ENCODE peak calls at places on chromosomes 7 and 10, in eight cellular contexts. I is gastrocnemius medialis; E is esophagus squamous epithelium; O is CD4-positive, alpha-beta memory T cell; S is epithelial cell of prostate; B is HL-60; A is A673; N is thyroid gland. C is an unnamed sample.

GRCh38 chr10:42953684-42954674 is 122.9 kb upstream of the RET start:
- DNase-seq in I (no peak), E (no peak), O (no peak), S (no peak), B (no peak), A (no peak), N (no peak), C (no peak)

GRCh38 chr10:17506390-17506789 is 52.0 kb upstream of the ST8SIA6 start:
- DNase-seq in I (no peak), E (no peak), O (no peak), S (no peak), B (no peak), A (no peak), N (no peak), C (no peak)

GRCh38 chr10:49601857-49602256 is 8.3 kb upstream of the SLC18A3 start:
- DNase-seq in I (no peak), E (no peak), O (no peak), S (peak), B (no peak), A (no peak), N (no peak), C (no peak)

GRCh38 chr7:115816318-115816974 is 214.1 kb downstream of the TFEC start:
- DNase-seq in I (no peak), E (no peak), O (no peak), S (no peak), B (no peak), A (no peak), N (no peak), C (no peak)

GRCh38 chr7:122528879-122529481 is 169.9 kb downstream of the RNF133 start:
- DNase-seq in I (no peak), E (no peak), O (no peak), S (no peak), B (no peak), A (peak), N (no peak), C (no peak)

GRCh38 chr10:77580500-77580899 is 57.1 kb downstream of the KCNMA1 start:
- DNase-seq in I (no peak), E (no peak), O (no peak), S (no peak), B (no peak), A (no peak), N (no peak), C (no peak)

GRCh38 chr10:97887399-97887798 is 37.8 kb downstream of the GOLGA7B start:
- DNase-seq in I (no peak), E (no peak), O (no peak), S (no peak), B (no peak), A (no peak), N (no peak), C (no peak)

GRCh38 chr7:151093748-151094147 is 7.5 kb downstream of the AGAP3 start:
- DNase-seq in I (no peak), E (no peak), O (no peak), S (no peak), B (no peak), A (no peak), N (no peak), C (no peak)

GRCh38 chr10:120634629-120635028 is 177.6 kb downstream of the PLPP4 start:
- DNase-seq in I (no peak), E (no peak), O (no peak), S (no peak), B (no peak), A (peak), N (no peak), C (no peak)

GRCh38 chr10:108203905-108204527 is 1039.5 kb upstream of the SORCS1 start:
- DNase-seq in I (no peak), E (no peak), O (no peak), S (no peak), B (no peak), A (no peak), N (no peak), C (no peak)

GRCh38 chr10:43862756-43863155 is 214.1 kb upstream of the ZNF32 start:
- DNase-seq in I (no peak), E (no peak), O (no peak), S (no peak), B (no peak), A (no peak), N (no peak), C (no peak)

GRCh38 chr10:75001715-75002350 is 109.6 kb upstream of the SAMD8 start:
- DNase-seq in I (no peak), E (no peak), O (no peak), S (no peak), B (no peak), A (no peak), N (peak), C (no peak)

DNA sequence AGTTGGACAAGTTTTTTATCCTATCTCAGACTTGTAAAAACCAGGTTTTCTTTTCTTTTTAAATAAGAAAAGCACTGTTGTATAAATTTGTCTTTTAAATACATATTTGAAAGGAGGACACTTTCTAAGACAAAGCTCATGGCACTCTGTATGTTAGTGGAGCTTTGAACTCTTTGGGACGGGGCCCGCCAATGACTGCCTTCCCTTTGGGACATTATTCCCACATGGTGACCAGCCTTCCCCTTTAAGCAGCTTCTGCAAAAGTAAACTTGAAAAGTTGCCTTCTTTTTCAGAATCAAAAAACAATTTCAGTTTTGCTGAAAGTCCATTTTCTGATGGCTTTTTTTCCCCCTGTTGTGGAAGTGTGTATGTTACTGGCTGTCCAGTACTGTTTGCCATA is 1.8 kb downstream of the CUX1 start:
- DNase-seq in I (no peak), E (no peak), O (no peak), S (no peak), B (no peak), A (no peak), N (no peak), C (no peak)
- H3K27ac ChIP-seq in I (no peak), E (no peak), O (no peak), S (peak), B (no peak), A (no peak), N (no peak), C (peak)

GRCh38 chr10:7251696-7252465 is 159.0 kb downstream of the SFMBT2 start:
- DNase-seq in I (no peak), E (no peak), O (no peak), S (no peak), B (no peak), A (no peak), N (no peak), C (no peak)
- H3K27ac ChIP-seq in I (no peak), E (no peak), O (no peak), S (no peak), B (no peak), A (no peak), N (no peak), C (no peak)

GRCh38 chr7:99375070-99375807 is 709 bp downstream of the ARPC1B start:
- DNase-seq in I (peak), E (no peak), O (peak), S (no peak), B (no peak), A (peak), N (peak), C (peak)

GRCh38 chr7:99380823-99381663 is 6.5 kb downstream of the ARPC1B start:
- DNase-seq in I (no peak), E (peak), O (peak), S (no peak), B (no peak), A (no peak), N (peak), C (no peak)

GRCh38 chr7:99380032-99380822 is 5.7 kb downstream of the ARPC1B start:
- DNase-seq in I (peak), E (no peak), O (peak), S (no peak), B (peak), A (peak), N (no peak), C (no peak)

GRCh38 chr7:99381664-99382075 is 7.1 kb downstream of the ARPC1B start:
- DNase-seq in I (no peak), E (no peak), O (no peak), S (no peak), B (no peak), A (no peak), N (no peak), C (no peak)

GRCh38 chr7:99379043-99379577 is 4.6 kb downstream of the ARPC1B start:
- DNase-seq in I (peak), E (no peak), O (peak), S (no peak), B (peak), A (peak), N (peak), C (peak)
- H3K27ac ChIP-seq in I (peak), E (peak), O (peak), S (peak), B (peak), A (peak), N (peak), C (peak)

GRCh38 chr7:156560696-156561210 is 79.8 kb upstream of the RNF32 start:
- DNase-seq in I (no peak), E (no peak), O (no peak), S (no peak), B (no peak), A (no peak), N (no peak), C (no peak)
- H3K27ac ChIP-seq in I (no peak), E (no peak), O (no peak), S (no peak), B (no peak), A (no peak), N (no peak), C (no peak)

GRCh38 chr10:14587540-14588083 is 187.1 kb downstream of the FAM107B start:
- DNase-seq in I (no peak), E (no peak), O (peak), S (no peak), B (no peak), A (no peak), N (no peak), C (no peak)
- H3K27ac ChIP-seq in I (no peak), E (peak), O (peak), S (peak), B (peak), A (no peak), N (no peak), C (peak)

DNA sequence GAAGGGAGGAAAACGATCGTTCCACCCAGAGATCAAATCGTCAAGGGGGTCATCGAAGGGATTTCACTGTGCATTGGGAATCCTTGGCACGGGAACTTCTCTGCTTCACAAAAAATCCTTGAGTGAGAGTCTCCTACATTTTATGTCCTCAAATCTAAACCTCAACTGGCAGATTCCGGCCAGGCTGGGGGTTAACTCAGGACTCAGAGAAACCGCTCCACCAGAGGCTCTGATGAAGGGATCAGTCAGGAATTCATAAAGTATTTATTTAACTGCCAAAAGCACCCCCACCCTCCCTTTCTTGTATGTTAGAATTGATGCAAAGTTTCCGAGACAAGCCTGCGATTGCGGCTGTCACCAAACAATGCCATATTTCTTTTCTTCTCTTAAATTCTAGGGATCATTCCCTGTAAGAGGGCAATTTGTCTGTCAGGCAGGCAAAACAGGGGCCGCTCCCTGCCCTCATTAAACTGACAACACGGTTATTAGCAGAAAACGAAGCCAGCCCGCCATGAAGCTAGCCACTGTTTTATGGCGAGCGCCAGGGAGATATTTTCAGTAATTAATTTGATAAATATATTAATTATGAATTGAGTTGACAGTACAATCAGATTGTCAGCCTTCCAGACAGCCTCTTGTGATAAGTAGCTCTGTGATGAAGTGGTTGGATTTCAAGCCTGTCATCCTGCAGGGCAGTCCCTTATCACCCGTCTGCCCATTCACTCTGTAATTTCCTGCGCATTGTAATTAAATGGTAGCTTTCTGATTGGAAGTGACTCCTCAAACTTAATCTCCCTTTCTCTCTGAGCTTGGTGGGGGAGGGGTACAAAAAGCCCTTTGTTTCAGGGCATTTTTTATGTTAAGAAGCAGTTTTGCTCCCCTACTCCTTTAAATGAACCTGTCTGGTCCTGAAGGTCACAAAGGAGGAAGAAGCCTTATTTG is 153.0 kb upstream of the GPR26 start:
- DNase-seq in I (no peak), E (no peak), O (no peak), S (no peak), B (no peak), A (no peak), N (no peak), C (no peak)
- H3K27ac ChIP-seq in I (no peak), E (no peak), O (no peak), S (no peak), B (no peak), A (no peak), N (no peak), C (no peak)

DNA sequence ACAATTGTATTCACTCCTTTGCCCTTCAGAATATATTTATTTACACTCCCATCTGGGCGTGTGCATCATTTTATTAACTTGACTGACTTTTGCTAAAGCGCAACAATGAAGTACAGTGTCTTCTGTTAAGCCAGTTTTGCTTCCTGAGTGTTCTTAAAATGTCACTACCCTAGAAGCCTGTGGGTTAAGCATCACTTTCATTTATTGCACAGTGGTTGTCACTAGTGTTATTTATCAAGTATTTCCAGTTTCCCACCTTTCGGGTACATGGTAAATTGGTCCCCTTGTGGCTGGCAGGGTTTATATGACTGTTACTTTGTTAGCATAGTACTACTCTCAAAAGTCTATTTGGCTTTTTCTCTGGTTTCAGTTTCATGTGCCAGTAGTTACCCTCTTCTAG is 3.3 kb downstream of the HILPDA start:
- DNase-seq in I (no peak), E (no peak), O (no peak), S (no peak), B (no peak), A (no peak), N (no peak), C (no peak)
- H3K27ac ChIP-seq in I (no peak), E (no peak), O (no peak), S (no peak), B (peak), A (no peak), N (no peak), C (no peak)

C was measured in thoracic aorta.